ENCODE peak calls at places on chromosomes 3 and 15, in six cellular contexts. One of them, this sample, is unnamed.

GRCh38 chr3:134361162-134361831 is 12.9 kb downstream of the AMOTL2 start:
- DNase-seq in esophagus muscularis mucosa: no peak
- DNase-seq in tibial nerve: no peak
- DNase-seq in sigmoid colon: peak
- DNase-seq in K562: no peak
- DNase-seq in Peyer's patch: no peak
- DNase-seq in this sample: no peak

GRCh38 chr3:123755085-123755484 is 129.0 kb downstream of the MYLK start:
- DNase-seq in esophagus muscularis mucosa: peak
- DNase-seq in sigmoid colon: no peak
- DNase-seq in Peyer's patch: no peak
- DNase-seq in tibial nerve: no peak
- DNase-seq in K562: no peak
- DNase-seq in this sample: no peak

GRCh38 chr3:123688241-123688747 is 103.4 kb upstream of the HACD2 start:
- DNase-seq in Peyer's patch: no peak
- DNase-seq in esophagus muscularis mucosa: no peak
- DNase-seq in K562: no peak
- DNase-seq in tibial nerve: no peak
- DNase-seq in sigmoid colon: no peak
- DNase-seq in this sample: peak

GRCh38 chr3:62084558-62084957 is 288.8 kb downstream of the FEZF2 start:
- DNase-seq in K562: no peak
- DNase-seq in sigmoid colon: no peak
- DNase-seq in tibial nerve: no peak
- DNase-seq in esophagus muscularis mucosa: no peak
- DNase-seq in Peyer's patch: no peak
- DNase-seq in this sample: no peak

GRCh38 chr3:149235599-149236424 is 14.2 kb upstream of the CP start:
- DNase-seq in tibial nerve: no peak
- DNase-seq in esophagus muscularis mucosa: no peak
- DNase-seq in K562: no peak
- DNase-seq in Peyer's patch: no peak
- DNase-seq in sigmoid colon: no peak
- DNase-seq in this sample: no peak

GRCh38 chr3:155088705-155089380 is 8.7 kb downstream of the MME start:
- DNase-seq in esophagus muscularis mucosa: no peak
- DNase-seq in Peyer's patch: no peak
- DNase-seq in K562: no peak
- DNase-seq in sigmoid colon: no peak
- DNase-seq in tibial nerve: no peak
- DNase-seq in this sample: no peak

GRCh38 chr3:131564812-131565211 is 62.0 kb upstream of the MRPL3 start:
- DNase-seq in sigmoid colon: no peak
- DNase-seq in esophagus muscularis mucosa: no peak
- DNase-seq in Peyer's patch: no peak
- DNase-seq in K562: no peak
- DNase-seq in tibial nerve: no peak
- DNase-seq in this sample: no peak

GRCh38 chr15:44729394-44729913 is 6.9 kb upstream of the TRIM69 start:
- DNase-seq in tibial nerve: no peak
- DNase-seq in K562: no peak
- DNase-seq in Peyer's patch: no peak
- DNase-seq in esophagus muscularis mucosa: no peak
- DNase-seq in sigmoid colon: no peak
- DNase-seq in this sample: peak

GRCh38 chr3:10548997-10549396 is 43.6 kb upstream of the ATP2B2 start:
- DNase-seq in sigmoid colon: peak
- DNase-seq in tibial nerve: no peak
- DNase-seq in K562: no peak
- DNase-seq in esophagus muscularis mucosa: peak
- DNase-seq in Peyer's patch: no peak
- DNase-seq in this sample: peak

GRCh38 chr15:92439311-92439710 is 45.6 kb downstream of the ST8SIA2 start:
- DNase-seq in Peyer's patch: no peak
- DNase-seq in sigmoid colon: no peak
- DNase-seq in tibial nerve: no peak
- DNase-seq in K562: no peak
- DNase-seq in esophagus muscularis mucosa: no peak
- DNase-seq in this sample: no peak

GRCh38 chr3:29215948-29216347 is 64.9 kb upstream of the RBMS3 start:
- DNase-seq in Peyer's patch: no peak
- DNase-seq in tibial nerve: no peak
- DNase-seq in sigmoid colon: no peak
- DNase-seq in K562: no peak
- DNase-seq in esophagus muscularis mucosa: no peak
- DNase-seq in this sample: no peak

GRCh38 chr3:99711361-99711760 is 73.0 kb downstream of the COL8A1 start:
- DNase-seq in Peyer's patch: no peak
- DNase-seq in esophagus muscularis mucosa: no peak
- DNase-seq in tibial nerve: peak
- DNase-seq in sigmoid colon: no peak
- DNase-seq in K562: no peak
- DNase-seq in this sample: no peak

GRCh38 chr3:99710094-99710493 is 71.7 kb downstream of the COL8A1 start:
- DNase-seq in Peyer's patch: no peak
- DNase-seq in K562: no peak
- DNase-seq in sigmoid colon: no peak
- DNase-seq in tibial nerve: no peak
- DNase-seq in esophagus muscularis mucosa: no peak
- DNase-seq in this sample: no peak

GRCh38 chr3:99706410-99706809 is 68.0 kb downstream of the COL8A1 start:
- DNase-seq in esophagus muscularis mucosa: no peak
- DNase-seq in K562: no peak
- DNase-seq in tibial nerve: no peak
- DNase-seq in sigmoid colon: no peak
- DNase-seq in Peyer's patch: no peak
- DNase-seq in this sample: no peak

GRCh38 chr3:99709686-99710085 is 71.3 kb downstream of the COL8A1 start:
- DNase-seq in tibial nerve: no peak
- DNase-seq in sigmoid colon: no peak
- DNase-seq in esophagus muscularis mucosa: no peak
- DNase-seq in K562: no peak
- DNase-seq in Peyer's patch: no peak
- DNase-seq in this sample: no peak

DNA sequence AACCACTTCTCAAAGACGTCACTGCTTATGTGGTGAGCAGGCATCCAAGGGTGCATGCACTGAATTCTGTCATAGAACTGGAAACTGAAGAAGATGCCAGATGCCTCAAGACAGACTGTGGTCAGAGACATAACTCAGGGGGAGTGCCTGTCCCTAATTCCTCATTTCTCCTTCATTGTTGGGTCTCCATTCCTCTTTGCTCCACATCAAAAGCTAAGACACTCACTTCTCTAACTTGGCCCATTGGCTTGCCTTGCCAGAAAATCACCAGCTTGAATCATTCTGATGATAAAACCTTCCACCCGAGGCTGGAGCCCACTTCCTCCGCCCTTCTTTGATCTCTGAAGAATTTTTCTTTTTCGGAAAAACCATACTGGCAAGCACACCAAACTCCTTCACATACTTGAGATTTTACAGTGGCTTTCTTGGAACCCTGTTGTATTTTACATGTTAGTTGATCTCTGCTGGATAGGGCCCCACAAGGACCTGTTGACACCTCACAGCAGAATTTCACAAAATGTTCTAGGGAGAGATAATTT is 69.9 kb downstream of the COL8A1 start:
- DNase-seq in tibial nerve: no peak
- DNase-seq in esophagus muscularis mucosa: no peak
- DNase-seq in K562: no peak
- DNase-seq in Peyer's patch: no peak
- DNase-seq in sigmoid colon: no peak
- DNase-seq in this sample: no peak
- TF ChIP-seq POLR2A in tibial nerve: no peak
- TF ChIP-seq POLR2A in esophagus muscularis mucosa: no peak
- TF ChIP-seq POLR2A in K562: no peak
- TF ChIP-seq POLR2A in Peyer's patch: no peak
- TF ChIP-seq POLR2A in sigmoid colon: no peak
- TF ChIP-seq POLR2A in this sample: no peak

GRCh38 chr15:89910891-89911626 is 1.7 kb downstream of the ARPIN start:
- DNase-seq in tibial nerve: no peak
- DNase-seq in Peyer's patch: no peak
- DNase-seq in esophagus muscularis mucosa: no peak
- DNase-seq in K562: no peak
- DNase-seq in sigmoid colon: no peak
- DNase-seq in this sample: peak

GRCh38 chr15:89916660-89917059 is 3.9 kb upstream of the ARPIN start:
- DNase-seq in Peyer's patch: no peak
- DNase-seq in sigmoid colon: no peak
- DNase-seq in esophagus muscularis mucosa: no peak
- DNase-seq in K562: no peak
- DNase-seq in tibial nerve: no peak
- DNase-seq in this sample: no peak

GRCh38 chr15:89912145-89912673 is 543 bp downstream of the ARPIN start:
- DNase-seq in esophagus muscularis mucosa: no peak
- DNase-seq in K562: no peak
- DNase-seq in tibial nerve: no peak
- DNase-seq in sigmoid colon: peak
- DNase-seq in Peyer's patch: no peak
- DNase-seq in this sample: no peak

GRCh38 chr15:89909611-89910010 is 3.1 kb downstream of the ARPIN start:
- DNase-seq in K562: no peak
- DNase-seq in sigmoid colon: no peak
- DNase-seq in tibial nerve: no peak
- DNase-seq in esophagus muscularis mucosa: no peak
- DNase-seq in Peyer's patch: no peak
- DNase-seq in this sample: no peak

GRCh38 chr15:89912674-89913396 is at the start of gene ARPIN:
- DNase-seq in esophagus muscularis mucosa: no peak
- DNase-seq in sigmoid colon: peak
- DNase-seq in tibial nerve: peak
- DNase-seq in K562: no peak
- DNase-seq in Peyer's patch: no peak
- DNase-seq in this sample: no peak
- TF ChIP-seq POLR2A in esophagus muscularis mucosa: no peak
- TF ChIP-seq POLR2A in sigmoid colon: no peak
- TF ChIP-seq POLR2A in tibial nerve: no peak
- TF ChIP-seq POLR2A in K562: no peak
- TF ChIP-seq POLR2A in Peyer's patch: no peak
- TF ChIP-seq POLR2A in this sample: no peak

DNA sequence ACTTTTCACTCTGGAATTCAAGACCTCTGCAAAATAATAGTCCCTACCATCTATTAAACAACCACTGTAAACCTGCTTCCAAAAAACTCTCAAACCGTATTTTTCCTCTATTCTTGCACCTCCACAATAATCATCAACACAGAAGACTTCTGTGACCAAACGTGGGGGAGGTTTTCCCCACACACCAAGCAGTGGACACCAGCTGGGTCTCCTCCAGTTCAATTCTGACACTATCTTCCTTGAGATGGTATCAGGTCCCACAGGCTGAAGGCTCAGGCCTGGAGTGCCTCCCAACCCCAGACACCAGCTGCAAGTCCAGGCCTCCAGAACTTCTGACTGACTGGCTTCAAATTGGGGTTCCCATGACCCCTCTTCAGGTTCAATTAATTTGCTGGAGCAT is 89.6 kb upstream of the RAP2B start:
- DNase-seq in K562: peak
- DNase-seq in Peyer's patch: no peak
- DNase-seq in esophagus muscularis mucosa: no peak
- DNase-seq in tibial nerve: no peak
- DNase-seq in sigmoid colon: no peak
- DNase-seq in this sample: no peak
- TF ChIP-seq POLR2A in K562: no peak
- TF ChIP-seq POLR2A in Peyer's patch: no peak
- TF ChIP-seq POLR2A in esophagus muscularis mucosa: no peak
- TF ChIP-seq POLR2A in tibial nerve: no peak
- TF ChIP-seq POLR2A in sigmoid colon: no peak
- TF ChIP-seq POLR2A in this sample: no peak

DNA sequence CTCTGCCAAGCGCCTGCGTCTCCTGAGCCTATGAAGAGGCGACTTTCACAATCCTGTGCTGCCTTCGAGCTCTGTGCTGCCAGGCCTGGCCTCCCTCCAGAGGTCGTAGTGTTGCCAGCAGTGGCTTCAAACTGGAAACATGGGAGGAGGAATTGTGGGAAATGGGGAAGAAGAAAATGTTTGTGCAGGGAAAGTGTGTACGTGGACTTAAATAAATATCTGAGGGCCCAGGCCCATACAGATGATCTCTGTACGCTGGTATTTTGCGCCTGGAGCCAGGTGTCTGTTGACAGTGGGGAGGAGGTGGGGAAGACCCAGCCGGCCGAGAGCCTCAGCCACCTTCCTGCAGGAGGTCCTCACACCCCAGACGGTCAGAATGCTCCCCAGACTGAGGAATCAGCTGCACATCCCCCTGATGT is 44.6 kb downstream of the ZBTB38 start:
- DNase-seq in tibial nerve: peak
- DNase-seq in esophagus muscularis mucosa: peak
- DNase-seq in Peyer's patch: peak
- DNase-seq in K562: no peak
- DNase-seq in sigmoid colon: peak
- DNase-seq in this sample: no peak
- TF ChIP-seq POLR2A in tibial nerve: no peak
- TF ChIP-seq POLR2A in esophagus muscularis mucosa: peak
- TF ChIP-seq POLR2A in Peyer's patch: no peak
- TF ChIP-seq POLR2A in K562: no peak
- TF ChIP-seq POLR2A in sigmoid colon: no peak
- TF ChIP-seq POLR2A in this sample: no peak

GRCh38 chr15:79923068-79923514 is 26.3 kb upstream of the MTHFS start:
- DNase-seq in tibial nerve: peak
- DNase-seq in esophagus muscularis mucosa: no peak
- DNase-seq in Peyer's patch: peak
- DNase-seq in sigmoid colon: peak
- DNase-seq in K562: peak
- DNase-seq in this sample: peak

GRCh38 chr15:79919749-79920511 is 23.1 kb upstream of the MTHFS start:
- DNase-seq in sigmoid colon: no peak
- DNase-seq in esophagus muscularis mucosa: no peak
- DNase-seq in K562: no peak
- DNase-seq in Peyer's patch: no peak
- DNase-seq in tibial nerve: no peak
- DNase-seq in this sample: no peak

GRCh38 chr15:79924379-79924778 is 27.6 kb upstream of the MTHFS start:
- DNase-seq in tibial nerve: no peak
- DNase-seq in sigmoid colon: no peak
- DNase-seq in Peyer's patch: no peak
- DNase-seq in K562: no peak
- DNase-seq in esophagus muscularis mucosa: no peak
- DNase-seq in this sample: no peak

GRCh38 chr15:79922512-79923067 is 25.8 kb upstream of the MTHFS start:
- DNase-seq in Peyer's patch: no peak
- DNase-seq in K562: no peak
- DNase-seq in sigmoid colon: no peak
- DNase-seq in esophagus muscularis mucosa: no peak
- DNase-seq in tibial nerve: no peak
- DNase-seq in this sample: no peak

DNA sequence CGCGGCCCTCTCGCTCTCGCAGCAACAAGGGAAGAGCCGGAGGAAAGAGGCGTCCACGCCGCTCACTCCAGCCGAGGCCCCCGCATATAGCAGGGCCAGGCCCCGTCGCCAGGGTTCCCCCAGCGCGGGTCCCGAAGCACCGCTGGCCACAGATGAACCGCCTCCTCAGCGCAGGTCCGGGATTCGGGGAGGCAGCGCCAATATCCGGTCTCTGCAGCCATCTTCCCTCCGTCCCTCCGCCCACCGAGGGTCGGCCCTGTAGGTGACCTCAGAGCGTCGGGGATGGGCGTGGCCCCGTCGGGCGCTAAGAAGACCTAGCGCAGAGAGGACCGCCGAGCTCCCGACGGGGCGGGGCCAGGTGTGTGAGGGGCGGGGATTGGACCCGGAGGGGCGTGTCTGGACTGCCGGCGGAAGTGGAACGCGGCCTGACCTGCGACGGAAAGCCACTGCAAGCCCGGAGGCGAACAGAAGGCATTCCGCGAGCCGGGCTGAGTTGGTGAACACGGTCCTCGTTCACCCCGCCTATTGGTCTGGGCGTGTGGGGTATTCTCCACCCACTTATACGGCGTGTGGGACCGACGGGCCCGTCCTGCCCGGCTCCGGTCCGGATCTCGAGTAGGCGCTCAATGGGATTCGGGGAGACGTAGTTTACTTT is 26.8 kb upstream of the MTHFS start:
- DNase-seq in Peyer's patch: peak
- DNase-seq in tibial nerve: peak
- DNase-seq in K562: peak
- DNase-seq in esophagus muscularis mucosa: peak
- DNase-seq in sigmoid colon: peak
- DNase-seq in this sample: peak
- TF ChIP-seq POLR2A in Peyer's patch: peak
- TF ChIP-seq POLR2A in tibial nerve: peak
- TF ChIP-seq POLR2A in K562: peak
- TF ChIP-seq POLR2A in esophagus muscularis mucosa: peak
- TF ChIP-seq POLR2A in sigmoid colon: peak
- TF ChIP-seq POLR2A in this sample: peak